ENCODE peak calls at places on chromosome 10, in ten cellular contexts. L, Q, K, X, Y, B, H, G, I and T are unnamed samples.

GRCh38 chr10:6612371-6612770 is 32.3 kb upstream of the PRKCQ start:
- DNase-seq in L (no peak), Q (no peak), K (no peak), X (no peak), Y (no peak), B (peak; percentile 17), H (no peak), G (no peak), I (no peak), T (no peak)

GRCh38 chr10:78356291-78356915 is 322.7 kb downstream of the RPS24 start:
- DNase-seq in L (no peak), Q (no peak), K (no peak), X (no peak), Y (no peak), B (no peak), H (no peak), G (no peak), I (no peak), T (no peak)

GRCh38 chr10:61628875-61629513 is 33.7 kb upstream of the CABCOCO1 start:
- DNase-seq in L (peak; percentile 12), Q (no peak), K (no peak), X (no peak), Y (peak; percentile 97), B (no peak), H (no peak), G (peak; percentile 62), I (no peak), T (peak; percentile 92)

GRCh38 chr10:86340176-86340990 is 26.2 kb downstream of the GRID1 start:
- DNase-seq in L (no peak), Q (no peak), K (no peak), X (no peak), Y (no peak), B (no peak), H (no peak), G (no peak), I (no peak), T (no peak)

GRCh38 chr10:90960355-90960814 is 39.5 kb upstream of the ANKRD1 start:
- DNase-seq in L (no peak), Q (no peak), K (no peak), X (no peak), Y (peak; percentile 86), B (no peak), H (no peak), G (peak; percentile 77), I (no peak), T (peak; percentile 93)

GRCh38 chr10:34698248-34698831 is 116.8 kb downstream of the PARD3 start:
- DNase-seq in L (no peak), Q (no peak), K (no peak), X (no peak), Y (no peak), B (no peak), H (no peak), G (no peak), I (no peak), T (no peak)

GRCh38 chr10:23496727-23497126 is 57.9 kb downstream of the OTUD1 start:
- DNase-seq in L (no peak), Q (no peak), K (no peak), X (no peak), Y (no peak), B (no peak), H (no peak), G (no peak), I (no peak), T (no peak)

GRCh38 chr10:35992107-35992506 is 350.0 kb upstream of the FZD8 start:
- DNase-seq in L (peak; percentile 17), Q (no peak), K (no peak), X (no peak), Y (no peak), B (no peak), H (no peak), G (no peak), I (no peak), T (no peak)

GRCh38 chr10:101230185-101230917 is 1.1 kb upstream of the LBX1 start:
- DNase-seq in L (no peak), Q (no peak), K (no peak), X (no peak), Y (no peak), B (no peak), H (no peak), G (no peak), I (no peak), T (no peak)

GRCh38 chr10:34644245-34644644 is 170.9 kb downstream of the PARD3 start:
- DNase-seq in L (no peak), Q (no peak), K (no peak), X (no peak), Y (no peak), B (no peak), H (no peak), G (no peak), I (no peak), T (no peak)

GRCh38 chr10:93954726-93955363 is 38.9 kb upstream of the PLCE1 start:
- DNase-seq in L (no peak), Q (no peak), K (no peak), X (no peak), Y (peak; percentile 48), B (no peak), H (no peak), G (no peak), I (no peak), T (no peak)

GRCh38 chr10:42958142-42958868 is 118.6 kb upstream of the RET start:
- DNase-seq in L (peak; percentile 6), Q (no peak), K (no peak), X (no peak), Y (no peak), B (no peak), H (no peak), G (no peak), I (peak; percentile 12), T (no peak)

GRCh38 chr10:46514899-46515298 is 41.6 kb downstream of the GPRIN2 start:
- DNase-seq in L (no peak), Q (no peak), K (no peak), X (no peak), Y (no peak), B (no peak), H (no peak), G (no peak), I (no peak), T (no peak)

GRCh38 chr10:14670551-14671240 is 104.0 kb downstream of the FAM107B start:
- DNase-seq in L (peak; percentile 30), Q (no peak), K (no peak), X (no peak), Y (no peak), B (no peak), H (no peak), G (no peak), I (no peak), T (peak; percentile 29)

GRCh38 chr10:25304606-25305005 is 129.8 kb downstream of the GPR158 start:
- DNase-seq in L (no peak), Q (no peak), K (no peak), X (no peak), Y (no peak), B (no peak), H (no peak), G (no peak), I (no peak), T (no peak)

GRCh38 chr10:102342958-102343357 is 52.5 kb upstream of the NFKB2 start:
- DNase-seq in L (no peak), Q (no peak), K (no peak), X (no peak), Y (peak; percentile 90), B (no peak), H (no peak), G (no peak), I (no peak), T (peak; percentile 52)

GRCh38 chr10:101830322-101831168 is 12.3 kb upstream of the OGA start:
- DNase-seq in L (peak; percentile 90), Q (peak; percentile 93), K (peak; percentile 80), X (peak; percentile 88), Y (peak; percentile 81), B (peak; percentile 88), H (peak; percentile 95), G (peak; percentile 74), I (peak; percentile 95), T (peak; percentile 44)

GRCh38 chr10:133278577-133279265 is 2.1 kb upstream of the ADAM8 start:
- DNase-seq in L (peak; percentile 76), Q (no peak), K (no peak), X (no peak), Y (peak; percentile 71), B (peak; percentile 80), H (peak; percentile 61), G (peak; percentile 11), I (peak; percentile 57), T (no peak)

GRCh38 chr10:48446785-48447184 is 140.3 kb downstream of the MAPK8 start:
- DNase-seq in L (no peak), Q (no peak), K (no peak), X (no peak), Y (no peak), B (no peak), H (no peak), G (no peak), I (no peak), T (no peak)

GRCh38 chr10:86594535-86594934 is 59.8 kb upstream of the OPN4 start:
- DNase-seq in L (no peak), Q (no peak), K (no peak), X (no peak), Y (peak; percentile 39), B (no peak), H (no peak), G (no peak), I (no peak), T (no peak)

GRCh38 chr10:106705576-106706526 is 458.7 kb downstream of the SORCS1 start:
- DNase-seq in L (peak; percentile 65), Q (peak; percentile 63), K (no peak), X (no peak), Y (peak; percentile 10), B (no peak), H (no peak), G (peak; percentile 86), I (peak; percentile 69), T (no peak)

GRCh38 chr10:57955076-57955475 is 312.6 kb downstream of the IPMK start:
- DNase-seq in L (no peak), Q (no peak), K (no peak), X (no peak), Y (peak; percentile 80), B (no peak), H (no peak), G (no peak), I (no peak), T (no peak)

GRCh38 chr10:58431903-58432302 is 46.7 kb downstream of the TFAM start:
- DNase-seq in L (no peak), Q (no peak), K (no peak), X (no peak), Y (peak; percentile 45), B (no peak), H (no peak), G (no peak), I (no peak), T (no peak)

GRCh38 chr10:2938869-2939268 is 128.5 kb upstream of the PFKP start:
- DNase-seq in L (no peak), Q (no peak), K (no peak), X (no peak), Y (no peak), B (no peak), H (no peak), G (no peak), I (no peak), T (no peak)

GRCh38 chr10:72367301-72367970 is 12.7 kb upstream of the DNAJB12 start:
- DNase-seq in L (no peak), Q (no peak), K (no peak), X (no peak), Y (no peak), B (no peak), H (no peak), G (no peak), I (no peak), T (no peak)